ENCODE peak calls at places on chromosomes 3 and 15, in nine cellular contexts. One of them, this sample, is unnamed.

GRCh38 chr15:42077680-42078079 is 16.7 kb downstream of the PLA2G4D start:
- DNase-seq in stomach: peak
- DNase-seq in fibroblast of the aortic adventitia: no peak
- DNase-seq in IMR-90: no peak
- DNase-seq in left ventricle myocardium inferior: no peak
- DNase-seq in GM23338: no peak
- DNase-seq in glutamatergic neuron: no peak
- DNase-seq in neural progenitor cell: no peak
- DNase-seq in NB4: no peak
- DNase-seq in this sample: no peak

GRCh38 chr15:54131410-54131809 is 153.2 kb downstream of the UNC13C start:
- DNase-seq in NB4: no peak
- DNase-seq in IMR-90: peak
- DNase-seq in fibroblast of the aortic adventitia: peak
- DNase-seq in GM23338: no peak
- DNase-seq in left ventricle myocardium inferior: no peak
- DNase-seq in stomach: no peak
- DNase-seq in neural progenitor cell: no peak
- DNase-seq in glutamatergic neuron: no peak
- DNase-seq in this sample: no peak

GRCh38 chr15:56411122-56411749 is 46.0 kb downstream of the TEX9 start:
- DNase-seq in left ventricle myocardium inferior: no peak
- DNase-seq in glutamatergic neuron: no peak
- DNase-seq in stomach: no peak
- DNase-seq in NB4: no peak
- DNase-seq in IMR-90: peak
- DNase-seq in fibroblast of the aortic adventitia: no peak
- DNase-seq in neural progenitor cell: no peak
- DNase-seq in GM23338: peak
- DNase-seq in this sample: no peak

GRCh38 chr3:192919895-192920294 is 2.2 kb upstream of the MB21D2 start:
- DNase-seq in neural progenitor cell: no peak
- DNase-seq in left ventricle myocardium inferior: no peak
- DNase-seq in glutamatergic neuron: no peak
- DNase-seq in stomach: no peak
- DNase-seq in fibroblast of the aortic adventitia: no peak
- DNase-seq in NB4: no peak
- DNase-seq in IMR-90: no peak
- DNase-seq in GM23338: no peak
- DNase-seq in this sample: no peak

GRCh38 chr3:107429330-107430181 is 52.3 kb downstream of the CCDC54 start:
- DNase-seq in glutamatergic neuron: peak
- DNase-seq in IMR-90: peak
- DNase-seq in neural progenitor cell: peak
- DNase-seq in GM23338: peak
- DNase-seq in fibroblast of the aortic adventitia: peak
- DNase-seq in NB4: peak
- DNase-seq in left ventricle myocardium inferior: peak
- DNase-seq in stomach: peak
- DNase-seq in this sample: peak

GRCh38 chr3:132347095-132347494 is 29.9 kb downstream of the ACP3 start:
- DNase-seq in neural progenitor cell: no peak
- DNase-seq in glutamatergic neuron: no peak
- DNase-seq in stomach: peak
- DNase-seq in NB4: no peak
- DNase-seq in GM23338: no peak
- DNase-seq in fibroblast of the aortic adventitia: peak
- DNase-seq in IMR-90: no peak
- DNase-seq in left ventricle myocardium inferior: no peak
- DNase-seq in this sample: no peak

GRCh38 chr3:99862208-99862607 is 44.5 kb downstream of the CMSS1 start:
- DNase-seq in fibroblast of the aortic adventitia: no peak
- DNase-seq in NB4: no peak
- DNase-seq in left ventricle myocardium inferior: no peak
- DNase-seq in glutamatergic neuron: no peak
- DNase-seq in neural progenitor cell: no peak
- DNase-seq in stomach: no peak
- DNase-seq in GM23338: no peak
- DNase-seq in IMR-90: peak
- DNase-seq in this sample: no peak

GRCh38 chr15:48856947-48857346 is 21.0 kb upstream of the EID1 start:
- DNase-seq in left ventricle myocardium inferior: no peak
- DNase-seq in fibroblast of the aortic adventitia: peak
- DNase-seq in neural progenitor cell: peak
- DNase-seq in IMR-90: peak
- DNase-seq in NB4: no peak
- DNase-seq in GM23338: peak
- DNase-seq in glutamatergic neuron: no peak
- DNase-seq in stomach: no peak
- DNase-seq in this sample: no peak

GRCh38 chr15:94080989-94081605 is 150.3 kb upstream of the MCTP2 start:
- DNase-seq in stomach: no peak
- DNase-seq in NB4: no peak
- DNase-seq in GM23338: no peak
- DNase-seq in IMR-90: no peak
- DNase-seq in fibroblast of the aortic adventitia: no peak
- DNase-seq in neural progenitor cell: no peak
- DNase-seq in left ventricle myocardium inferior: no peak
- DNase-seq in glutamatergic neuron: no peak
- DNase-seq in this sample: no peak

GRCh38 chr3:10455515-10455914 is 49.9 kb downstream of the ATP2B2 start:
- DNase-seq in fibroblast of the aortic adventitia: no peak
- DNase-seq in NB4: no peak
- DNase-seq in IMR-90: no peak
- DNase-seq in stomach: no peak
- DNase-seq in GM23338: no peak
- DNase-seq in glutamatergic neuron: no peak
- DNase-seq in left ventricle myocardium inferior: no peak
- DNase-seq in neural progenitor cell: no peak
- DNase-seq in this sample: no peak

GRCh38 chr3:10456981-10457380 is 48.4 kb downstream of the ATP2B2 start:
- DNase-seq in glutamatergic neuron: no peak
- DNase-seq in fibroblast of the aortic adventitia: no peak
- DNase-seq in NB4: no peak
- DNase-seq in neural progenitor cell: no peak
- DNase-seq in left ventricle myocardium inferior: no peak
- DNase-seq in stomach: no peak
- DNase-seq in IMR-90: no peak
- DNase-seq in GM23338: no peak
- DNase-seq in this sample: no peak

GRCh38 chr3:10459954-10460754 is 45.2 kb downstream of the ATP2B2 start:
- DNase-seq in neural progenitor cell: peak
- DNase-seq in glutamatergic neuron: no peak
- DNase-seq in stomach: peak
- DNase-seq in IMR-90: peak
- DNase-seq in left ventricle myocardium inferior: peak
- DNase-seq in GM23338: peak
- DNase-seq in NB4: peak
- DNase-seq in fibroblast of the aortic adventitia: peak
- DNase-seq in this sample: peak

GRCh38 chr3:10454907-10455306 is 50.5 kb downstream of the ATP2B2 start:
- DNase-seq in IMR-90: no peak
- DNase-seq in NB4: no peak
- DNase-seq in neural progenitor cell: no peak
- DNase-seq in glutamatergic neuron: no peak
- DNase-seq in GM23338: no peak
- DNase-seq in fibroblast of the aortic adventitia: no peak
- DNase-seq in stomach: no peak
- DNase-seq in left ventricle myocardium inferior: no peak
- DNase-seq in this sample: no peak

GRCh38 chr3:10457560-10457959 is 47.8 kb downstream of the ATP2B2 start:
- DNase-seq in fibroblast of the aortic adventitia: no peak
- DNase-seq in glutamatergic neuron: no peak
- DNase-seq in stomach: no peak
- DNase-seq in IMR-90: no peak
- DNase-seq in NB4: no peak
- DNase-seq in neural progenitor cell: no peak
- DNase-seq in left ventricle myocardium inferior: no peak
- DNase-seq in GM23338: no peak
- DNase-seq in this sample: no peak
- TF ChIP-seq CTCF in fibroblast of the aortic adventitia: no peak
- TF ChIP-seq CTCF in glutamatergic neuron: no peak
- TF ChIP-seq CTCF in stomach: no peak
- TF ChIP-seq CTCF in IMR-90: no peak
- TF ChIP-seq CTCF in NB4: no peak
- TF ChIP-seq CTCF in neural progenitor cell: no peak
- TF ChIP-seq CTCF in left ventricle myocardium inferior: no peak
- TF ChIP-seq CTCF in GM23338: no peak
- TF ChIP-seq CTCF in this sample: no peak

GRCh38 chr3:60720696-60721228 is 530.5 kb downstream of the FHIT start:
- DNase-seq in NB4: no peak
- DNase-seq in neural progenitor cell: no peak
- DNase-seq in GM23338: no peak
- DNase-seq in left ventricle myocardium inferior: no peak
- DNase-seq in stomach: no peak
- DNase-seq in glutamatergic neuron: no peak
- DNase-seq in fibroblast of the aortic adventitia: peak
- DNase-seq in IMR-90: no peak
- DNase-seq in this sample: no peak

DNA sequence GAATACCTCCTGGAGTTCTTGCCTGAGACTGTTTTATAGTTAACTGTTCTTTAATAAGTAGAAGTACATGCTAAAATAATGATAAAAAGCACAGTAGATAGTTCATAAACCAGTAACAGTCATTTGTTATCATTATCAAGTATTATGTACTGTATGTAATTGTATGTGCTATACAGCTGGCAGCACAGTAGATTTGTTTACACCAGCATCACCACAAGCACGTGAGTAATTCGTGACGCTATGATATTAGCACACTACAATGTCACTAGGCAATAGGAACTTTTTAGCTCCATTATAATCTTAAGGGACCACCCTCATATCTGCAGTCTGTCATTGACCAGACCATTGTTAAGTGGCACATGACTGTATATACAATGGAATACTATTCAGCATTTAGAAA is 534.7 kb downstream of the FHIT start:
- DNase-seq in glutamatergic neuron: no peak
- DNase-seq in GM23338: no peak
- DNase-seq in neural progenitor cell: no peak
- DNase-seq in stomach: no peak
- DNase-seq in left ventricle myocardium inferior: no peak
- DNase-seq in IMR-90: peak
- DNase-seq in NB4: no peak
- DNase-seq in fibroblast of the aortic adventitia: no peak
- DNase-seq in this sample: no peak
- TF ChIP-seq CTCF in glutamatergic neuron: no peak
- TF ChIP-seq CTCF in GM23338: no peak
- TF ChIP-seq CTCF in neural progenitor cell: no peak
- TF ChIP-seq CTCF in stomach: no peak
- TF ChIP-seq CTCF in left ventricle myocardium inferior: no peak
- TF ChIP-seq CTCF in IMR-90: no peak
- TF ChIP-seq CTCF in NB4: no peak
- TF ChIP-seq CTCF in fibroblast of the aortic adventitia: no peak
- TF ChIP-seq CTCF in this sample: no peak

GRCh38 chr3:134373278-134373941 is 837 bp downstream of the AMOTL2 start:
- DNase-seq in NB4: no peak
- DNase-seq in neural progenitor cell: peak
- DNase-seq in GM23338: peak
- DNase-seq in glutamatergic neuron: peak
- DNase-seq in stomach: peak
- DNase-seq in fibroblast of the aortic adventitia: peak
- DNase-seq in left ventricle myocardium inferior: peak
- DNase-seq in IMR-90: peak
- DNase-seq in this sample: no peak

GRCh38 chr3:134376385-134376765 is 2.1 kb upstream of the AMOTL2 start:
- DNase-seq in glutamatergic neuron: no peak
- DNase-seq in left ventricle myocardium inferior: no peak
- DNase-seq in neural progenitor cell: no peak
- DNase-seq in fibroblast of the aortic adventitia: no peak
- DNase-seq in GM23338: no peak
- DNase-seq in IMR-90: no peak
- DNase-seq in stomach: no peak
- DNase-seq in NB4: no peak
- DNase-seq in this sample: no peak

GRCh38 chr3:134373942-134374790 is at the start of gene AMOTL2:
- DNase-seq in GM23338: peak
- DNase-seq in stomach: peak
- DNase-seq in fibroblast of the aortic adventitia: peak
- DNase-seq in glutamatergic neuron: peak
- DNase-seq in neural progenitor cell: peak
- DNase-seq in NB4: peak
- DNase-seq in IMR-90: peak
- DNase-seq in left ventricle myocardium inferior: peak
- DNase-seq in this sample: peak

GRCh38 chr3:134375542-134376384 is 1.5 kb upstream of the AMOTL2 start:
- DNase-seq in neural progenitor cell: no peak
- DNase-seq in fibroblast of the aortic adventitia: no peak
- DNase-seq in left ventricle myocardium inferior: no peak
- DNase-seq in glutamatergic neuron: no peak
- DNase-seq in stomach: no peak
- DNase-seq in GM23338: no peak
- DNase-seq in NB4: no peak
- DNase-seq in IMR-90: no peak
- DNase-seq in this sample: no peak

GRCh38 chr3:134374791-134375541 is 719 bp upstream of the AMOTL2 start:
- DNase-seq in stomach: peak
- DNase-seq in fibroblast of the aortic adventitia: no peak
- DNase-seq in neural progenitor cell: peak
- DNase-seq in IMR-90: no peak
- DNase-seq in glutamatergic neuron: no peak
- DNase-seq in left ventricle myocardium inferior: peak
- DNase-seq in NB4: no peak
- DNase-seq in GM23338: peak
- DNase-seq in this sample: no peak
- TF ChIP-seq CTCF in stomach: no peak
- TF ChIP-seq CTCF in fibroblast of the aortic adventitia: no peak
- TF ChIP-seq CTCF in neural progenitor cell: no peak
- TF ChIP-seq CTCF in IMR-90: no peak
- TF ChIP-seq CTCF in glutamatergic neuron: no peak
- TF ChIP-seq CTCF in left ventricle myocardium inferior: no peak
- TF ChIP-seq CTCF in NB4: no peak
- TF ChIP-seq CTCF in GM23338: no peak
- TF ChIP-seq CTCF in this sample: no peak

GRCh38 chr3:37963635-37964034 is 27.0 kb upstream of the VILL start:
- DNase-seq in neural progenitor cell: no peak
- DNase-seq in stomach: no peak
- DNase-seq in GM23338: no peak
- DNase-seq in left ventricle myocardium inferior: no peak
- DNase-seq in NB4: no peak
- DNase-seq in IMR-90: no peak
- DNase-seq in fibroblast of the aortic adventitia: no peak
- DNase-seq in glutamatergic neuron: no peak
- DNase-seq in this sample: no peak
- TF ChIP-seq CTCF in neural progenitor cell: no peak
- TF ChIP-seq CTCF in stomach: no peak
- TF ChIP-seq CTCF in GM23338: no peak
- TF ChIP-seq CTCF in left ventricle myocardium inferior: no peak
- TF ChIP-seq CTCF in NB4: no peak
- TF ChIP-seq CTCF in IMR-90: no peak
- TF ChIP-seq CTCF in fibroblast of the aortic adventitia: no peak
- TF ChIP-seq CTCF in glutamatergic neuron: no peak
- TF ChIP-seq CTCF in this sample: no peak

DNA sequence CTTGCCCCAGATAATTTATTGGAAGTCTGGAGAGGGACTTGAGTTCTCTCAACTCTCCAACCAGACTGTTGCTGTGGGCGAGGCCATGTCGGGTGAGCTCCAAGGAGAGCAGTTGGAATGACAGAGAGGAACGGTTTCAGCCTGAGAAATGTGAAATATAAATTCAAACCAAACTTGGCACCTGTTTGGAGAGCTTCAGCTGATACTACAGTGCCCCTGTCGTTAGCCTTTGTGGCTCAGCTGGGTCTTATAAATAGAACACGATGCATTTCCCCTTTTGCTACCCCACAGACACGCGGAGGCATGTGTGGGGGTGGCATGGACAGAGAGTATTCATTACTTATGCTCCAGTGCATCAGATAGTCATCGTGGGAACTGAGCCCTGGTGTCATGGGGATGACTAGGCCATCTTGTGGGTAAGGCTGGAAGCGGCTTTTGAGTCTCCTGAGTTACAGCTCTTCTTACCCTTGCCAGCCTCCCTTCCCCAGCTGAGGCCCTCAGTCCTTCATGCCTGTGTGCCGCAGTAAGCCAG is 15.6 kb downstream of the SMAD3 start:
- DNase-seq in stomach: no peak
- DNase-seq in left ventricle myocardium inferior: peak
- DNase-seq in neural progenitor cell: no peak
- DNase-seq in glutamatergic neuron: no peak
- DNase-seq in NB4: peak
- DNase-seq in GM23338: no peak
- DNase-seq in IMR-90: peak
- DNase-seq in fibroblast of the aortic adventitia: peak
- DNase-seq in this sample: peak
- TF ChIP-seq CTCF in stomach: no peak
- TF ChIP-seq CTCF in left ventricle myocardium inferior: no peak
- TF ChIP-seq CTCF in neural progenitor cell: no peak
- TF ChIP-seq CTCF in glutamatergic neuron: no peak
- TF ChIP-seq CTCF in NB4: peak
- TF ChIP-seq CTCF in GM23338: peak
- TF ChIP-seq CTCF in IMR-90: peak
- TF ChIP-seq CTCF in fibroblast of the aortic adventitia: peak
- TF ChIP-seq CTCF in this sample: peak

This sample was measured in GM10248.